ENCODE peak calls at places on chromosomes 6 and 20, in ten cellular contexts. H, Y, I, T, C, W, Q, X, N and R are unnamed samples.

GRCh38 chr6:111484655-111484974 is 1.6 kb upstream of the REV3L start:
- DNase-seq in I (peak; percentile 11), W (no peak), H (no peak), N (no peak), C (no peak), Q (no peak), X (no peak), T (no peak), Y (no peak), R (no peak)

GRCh38 chr6:30060634-30060981 is 457 bp upstream of the POLR1H start:
- DNase-seq in Y (no peak), C (peak; percentile 26), X (peak; percentile 85), H (peak; percentile 49), W (no peak), T (no peak), I (peak; percentile 36), N (no peak), Q (no peak), R (peak; percentile 34)

GRCh38 chr6:79168695-79168980 is 65.8 kb downstream of the HMGN3 start:
- DNase-seq in Y (no peak), Q (no peak), I (peak; percentile 1), H (no peak), N (no peak), X (no peak), W (no peak), C (no peak), T (no peak), R (no peak)

GRCh38 chr6:54681987-54682386 is 164.6 kb upstream of the FAM83B start:
- DNase-seq in C (no peak), H (no peak), X (no peak), T (no peak), Q (no peak), N (no peak), W (no peak), Y (no peak), I (peak; percentile 84), R (no peak)

GRCh38 chr6:1381397-1382330 is 7.7 kb upstream of the FOXF2 start:
- DNase-seq in X (peak; percentile 83), I (no peak), Q (no peak), H (peak; percentile 77), C (no peak), Y (peak; percentile 69), T (peak; percentile 41), N (no peak), W (peak; percentile 3), R (peak; percentile 50)

GRCh38 chr20:2729251-2729713 is 36.7 kb downstream of the EBF4 start:
- DNase-seq in Y (no peak), C (no peak), N (no peak), Q (no peak), T (no peak), W (no peak), X (no peak), H (peak; percentile 21), I (no peak), R (no peak)

GRCh38 chr6:95280690-95281273 is 296.6 kb upstream of the MANEA start:
- DNase-seq in W (no peak), Y (no peak), T (no peak), H (peak; percentile 2), C (no peak), X (no peak), N (no peak), I (peak; percentile 36), Q (no peak), R (no peak)

GRCh38 chr20:53582574-53583351 is 10.9 kb downstream of the ZNF217 start:
- DNase-seq in C (no peak), Y (peak; percentile 26), H (no peak), W (peak; percentile 61), X (no peak), I (peak; percentile 95), N (no peak), T (peak; percentile 35), Q (no peak), R (no peak)

GRCh38 chr6:166814386-166814785 is 142.0 kb downstream of the RNASET2 start:
- DNase-seq in C (no peak), Y (no peak), W (no peak), Q (no peak), T (no peak), I (no peak), X (no peak), H (no peak), N (no peak), R (no peak)

GRCh38 chr20:23212011-23212410 is 125.9 kb upstream of the CD93 start:
- DNase-seq in T (no peak), N (no peak), I (no peak), Q (no peak), Y (no peak), W (no peak), X (no peak), H (no peak), C (no peak), R (no peak)

GRCh38 chr6:49087372-49087771 is 375.7 kb downstream of the MMUT start:
- DNase-seq in H (no peak), X (no peak), T (no peak), Y (no peak), C (no peak), I (no peak), W (no peak), Q (no peak), N (no peak), R (no peak)

DNA sequence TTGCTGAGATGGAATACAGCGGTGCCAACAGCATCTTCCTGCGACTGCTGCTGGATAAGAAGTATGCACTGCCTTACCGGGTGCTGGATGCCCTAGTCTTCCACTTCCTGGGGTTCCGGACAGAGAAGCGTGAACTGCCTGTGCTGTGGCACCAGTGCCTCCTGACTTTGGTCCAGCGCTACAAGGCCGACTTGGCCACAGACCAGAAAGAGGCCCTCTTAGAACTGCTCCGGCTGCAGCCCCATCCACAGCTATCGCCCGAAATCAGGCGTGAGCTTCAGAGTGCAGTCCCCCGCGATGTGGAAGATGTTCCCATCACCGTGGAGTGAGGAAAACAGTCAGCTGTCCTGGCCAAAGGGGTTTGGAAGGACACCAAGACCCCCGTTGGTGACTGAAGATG is 9.2 kb downstream of the CCND3 start:
- DNase-seq in I (no peak), X (no peak), C (no peak), H (no peak), W (no peak), N (no peak), Y (no peak), Q (no peak), T (no peak), R (no peak)
- TF ChIP-seq POLR2A in I (no peak), X (no peak), C (no peak), H (no peak), W (peak; percentile 10), N (no peak), Y (no peak), Q (no peak), T (no peak), R (no peak)

GRCh38 chr20:36521526-36521925 is 19.8 kb upstream of the MYL9 start:
- DNase-seq in T (no peak), I (no peak), H (no peak), W (no peak), C (no peak), Q (no peak), Y (no peak), N (no peak), X (no peak), R (no peak)
- H3K27me3 ChIP-seq in T (no peaks in the 10 kb centered on the region), I (no peaks in the 10 kb centered on the region), H (no peaks in the 10 kb centered on the region), W (no peaks in the 10 kb centered on the region), C (no peaks in the 10 kb centered on the region), Q (no peaks in the 10 kb centered on the region), Y (no peaks in the 10 kb centered on the region), N (no peaks in the 10 kb centered on the region), X (no peaks in the 10 kb centered on the region), R (no peaks in the 10 kb centered on the region)

DNA sequence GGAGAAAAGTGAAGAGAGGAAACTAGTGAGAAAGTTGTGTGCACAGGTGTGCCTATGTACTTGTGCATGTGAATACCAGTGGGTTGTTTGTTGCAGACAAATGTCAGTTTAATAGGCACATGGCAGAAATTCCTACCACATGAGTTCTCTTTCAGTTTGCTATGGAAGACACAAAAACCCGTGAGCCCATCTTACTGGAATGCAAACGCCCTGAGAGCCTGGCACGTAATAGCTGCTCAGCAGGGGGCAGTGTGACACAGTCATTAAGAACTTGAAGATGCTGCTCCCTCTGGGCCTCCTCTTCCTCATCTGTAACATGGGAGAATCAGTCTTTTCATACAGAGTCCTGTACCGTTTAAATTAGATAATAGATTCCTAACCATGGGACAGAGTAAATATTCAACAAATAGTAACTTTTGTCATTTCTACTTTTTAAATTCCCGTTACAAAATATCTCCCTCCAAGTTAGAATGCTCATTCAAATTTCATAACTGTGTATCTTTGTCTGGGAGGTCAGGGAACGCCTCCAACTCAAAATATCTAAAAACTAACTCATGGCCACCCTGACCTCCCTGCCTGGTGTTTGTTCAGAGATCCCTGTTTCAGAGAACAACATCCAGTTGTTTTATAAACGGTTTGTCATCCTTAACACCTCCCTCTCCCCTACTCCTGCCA is 802.9 kb downstream of the MAFB start:
- DNase-seq in Y (peak; percentile 38), N (no peak), T (peak; percentile 43), W (peak; percentile 58), Q (no peak), H (no peak), X (no peak), I (peak; percentile 88), C (peak; percentile 66), R (peak; percentile 76)
- H3K4me1 ChIP-seq in Y (no peaks in the 10 kb centered on the region), N (no peaks in the 10 kb centered on the region), T (no peaks in the 10 kb centered on the region), W (no peaks in the 10 kb centered on the region), Q (no peaks in the 10 kb centered on the region), H (no peaks in the 10 kb centered on the region), X (peaks cover 6% of the 10 kb centered on the region), I (peaks cover 2% of the 10 kb centered on the region), C (no peaks in the 10 kb centered on the region), R (no peaks in the 10 kb centered on the region)

DNA sequence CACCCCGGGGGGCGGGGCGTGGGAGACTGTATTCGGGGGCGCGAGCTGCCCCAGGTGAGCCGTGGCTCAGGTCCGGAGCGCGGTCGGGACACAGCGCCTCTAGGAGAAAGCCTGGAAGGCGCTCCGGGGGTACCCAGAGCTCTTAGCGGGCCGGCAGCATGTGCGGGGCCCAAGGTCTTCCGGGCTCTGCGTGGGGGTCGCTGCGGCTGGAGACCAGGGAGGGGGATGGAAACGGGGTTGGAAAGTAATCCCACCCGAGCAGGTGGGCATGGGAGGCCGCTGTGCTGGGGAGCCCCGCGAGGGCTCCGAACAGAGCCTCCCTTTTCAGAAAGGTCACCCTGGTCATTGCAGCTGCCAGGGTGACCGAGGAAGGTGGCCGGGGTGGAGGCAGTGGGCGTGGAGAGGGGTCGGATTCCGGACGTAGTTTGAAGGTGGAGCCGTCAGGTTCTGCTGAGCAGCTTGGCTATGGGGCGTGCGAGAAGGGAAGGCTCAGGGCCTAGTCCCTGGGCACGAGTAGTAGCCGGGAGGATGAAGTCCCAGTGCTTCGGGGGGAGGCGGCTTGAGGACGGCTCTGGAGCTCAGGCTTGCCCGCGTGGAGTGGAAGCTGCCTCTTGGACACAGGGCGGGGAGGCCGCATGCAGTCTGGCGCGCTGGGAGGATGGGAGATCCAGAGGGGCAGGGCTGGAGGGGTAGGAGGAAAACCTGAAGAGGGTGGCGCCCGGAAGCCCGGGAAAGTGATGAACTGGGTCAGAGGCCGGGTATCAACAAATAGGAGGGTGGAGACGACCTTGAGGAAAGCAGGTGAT is at the start of gene SIRT5:
- DNase-seq in C (peak; percentile 82), I (peak; percentile 77), Q (peak; percentile 70), H (peak; percentile 88), N (peak; percentile 52), W (peak; percentile 82), Y (peak; percentile 83), X (peak; percentile 94), T (peak; percentile 68), R (peak; percentile 90)
- TF ChIP-seq POLR2A in C (peak; percentile 86), I (peak; percentile 46), Q (peak; percentile 86), H (peak; percentile 96), N (peak; percentile 84), W (no peak), Y (peak; percentile 30), X (peak; percentile 69), T (peak; percentile 52), R (peak; percentile 97)

DNA sequence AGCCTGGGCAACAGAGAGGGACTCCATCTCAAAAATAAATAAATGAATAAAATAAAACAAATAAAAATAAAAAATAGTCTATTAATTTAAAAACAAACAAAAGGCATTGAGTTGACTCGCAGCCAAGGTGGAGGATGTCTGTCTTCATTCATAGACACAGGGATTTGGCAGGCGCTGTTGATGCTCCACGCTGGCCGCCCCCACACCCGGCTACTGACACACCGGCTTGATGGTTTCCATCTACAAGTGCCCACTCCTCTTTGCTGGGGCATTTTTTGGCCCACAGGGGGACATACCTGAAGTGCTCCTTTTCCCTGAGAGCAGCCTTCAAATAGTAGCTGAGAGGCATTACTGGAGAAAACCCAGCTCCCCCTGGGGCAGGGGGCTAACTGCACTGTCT is 178.3 kb upstream of the RALGAPA2 start:
- DNase-seq in I (no peak), H (no peak), X (no peak), W (no peak), Q (no peak), T (no peak), N (no peak), Y (no peak), C (no peak), R (no peak)
- H3K27me3 ChIP-seq in I (no peaks in the 10 kb centered on the region), H (peaks cover 4% of the 10 kb centered on the region), X (peaks cover 9% of the 10 kb centered on the region), W (no peaks in the 10 kb centered on the region), Q (no peaks in the 10 kb centered on the region), T (no peaks in the 10 kb centered on the region), N (no peaks in the 10 kb centered on the region), Y (peaks cover 3% of the 10 kb centered on the region), C (peaks cover 7% of the 10 kb centered on the region), R (no peaks in the 10 kb centered on the region)